ENCODE peak calls at places on chromosomes 3 and 15, in eight cellular contexts. C is CD4-positive, alpha-beta T cell; G is left ventricle myocardium inferior; W is WTC11; J is RWPE1; A is neural progenitor cell; U is AG04449; O is mammary epithelial cell. F is an unnamed sample.
A peak's percentile ranks its signal among the peaks of the same experiment; 100 is the strongest.

GRCh38 chr3:10927551-10927950 is 65.0 kb upstream of the SLC6A1 start:
- DNase-seq in G (no peak), A (no peak), U (no peak), W (no peak), C (no peak), J (no peak), O (peak; percentile 30), F (peak; percentile 40)

GRCh38 chr3:61638721-61639120 is 77.3 kb downstream of the PTPRG start:
- DNase-seq in U (no peak), G (no peak), O (no peak), A (no peak), W (no peak), C (no peak), J (no peak), F (no peak)

GRCh38 chr3:129412542-129413198 is 15.8 kb downstream of the EFCAB12 start:
- DNase-seq in U (no peak), O (no peak), J (no peak), W (no peak), G (no peak), A (no peak), C (no peak), F (no peak)

GRCh38 chr15:41585140-41586047 is 26.4 kb downstream of the TYRO3 start:
- DNase-seq in W (peak; percentile 35), A (peak; percentile 69), C (no peak), J (peak; percentile 53), G (peak; percentile 52), U (no peak), O (peak; percentile 55), F (no peak)

GRCh38 chr15:69468241-69469121 is 15.9 kb downstream of the RPLP1 start:
- DNase-seq in A (no peak), G (no peak), W (no peak), C (peak; percentile 77), O (peak; percentile 97), U (no peak), J (peak; percentile 93), F (peak; percentile 82)

GRCh38 chr3:197234947-197235914 is 63.2 kb downstream of the DLG1 start:
- DNase-seq in U (no peak), W (no peak), A (no peak), G (no peak), C (no peak), O (no peak), J (no peak), F (peak; percentile 27)

GRCh38 chr3:39427506-39427905 is 21.0 kb downstream of the RPSA start:
- DNase-seq in A (no peak), O (no peak), G (no peak), C (no peak), U (no peak), W (no peak), J (no peak), F (no peak)

GRCh38 chr3:126828306-126828705 is 124.3 kb downstream of the CHCHD6 start:
- DNase-seq in W (no peak), G (peak; percentile 75), J (no peak), C (no peak), A (no peak), U (no peak), O (no peak), F (no peak)

GRCh38 chr15:67189326-67190051 is 65.0 kb downstream of the AAGAB start:
- DNase-seq in G (peak; percentile 92), W (no peak), O (no peak), A (no peak), C (no peak), U (no peak), J (no peak), F (no peak)

GRCh38 chr3:132726341-132726823 is 4.2 kb upstream of the NPHP3 start:
- DNase-seq in W (no peak), O (peak; percentile 40), U (no peak), J (peak; percentile 16), A (peak; percentile 38), G (no peak), C (no peak), F (peak; percentile 58)

GRCh38 chr3:184656991-184657669 is 54.7 kb downstream of the MAGEF1 start:
- DNase-seq in W (no peak), A (no peak), O (peak; percentile 98), U (peak; percentile 62), G (no peak), C (no peak), J (peak; percentile 37), F (peak; percentile 63)

GRCh38 chr3:46127503-46127902 is 80.6 kb downstream of the CCR1 start:
- DNase-seq in G (no peak), O (peak; percentile 77), A (no peak), C (no peak), J (peak; percentile 50), W (no peak), U (peak; percentile 62), F (peak; percentile 73)

GRCh38 chr3:179071161-179071568 is 444 bp downstream of the ZMAT3 start:
- DNase-seq in W (no peak), C (peak; percentile 1), J (peak; percentile 51), O (peak; percentile 78), U (no peak), G (no peak), A (no peak), F (peak; percentile 42)

GRCh38 chr3:152258448-152259302 is 10.1 kb upstream of the MBNL1 start:
- DNase-seq in C (no peak), O (peak; percentile 98), U (peak; percentile 95), A (no peak), G (peak; percentile 26), J (peak; percentile 94), W (no peak), F (peak; percentile 98)

GRCh38 chr15:65373163-65373651 is 4.6 kb downstream of the IGDCC3 start:
- DNase-seq in A (peak; percentile 56), C (no peak), G (no peak), O (no peak), U (no peak), W (no peak), J (no peak), F (no peak)

GRCh38 chr15:68806220-68807105 is 14.2 kb downstream of the ANP32A start:
- DNase-seq in C (no peak), O (no peak), A (no peak), G (no peak), W (no peak), J (no peak), U (no peak), F (no peak)

GRCh38 chr15:59764775-59765174 is 75.7 kb upstream of the BNIP2 start:
- DNase-seq in G (no peak), W (no peak), C (no peak), A (peak; percentile 10), J (no peak), U (no peak), O (no peak), F (peak; percentile 21)

GRCh38 chr3:106130384-106131084 is 261.7 kb upstream of the CBLB start:
- DNase-seq in C (no peak), G (no peak), J (peak; percentile 5), O (no peak), W (no peak), A (no peak), U (peak; percentile 36), F (peak; percentile 39)

GRCh38 chr15:56440226-56440770 is 24.6 kb downstream of the MNS1 start:
- DNase-seq in A (no peak), W (no peak), G (no peak), J (peak; percentile 8), O (peak; percentile 9), U (no peak), C (no peak), F (no peak)

DNA sequence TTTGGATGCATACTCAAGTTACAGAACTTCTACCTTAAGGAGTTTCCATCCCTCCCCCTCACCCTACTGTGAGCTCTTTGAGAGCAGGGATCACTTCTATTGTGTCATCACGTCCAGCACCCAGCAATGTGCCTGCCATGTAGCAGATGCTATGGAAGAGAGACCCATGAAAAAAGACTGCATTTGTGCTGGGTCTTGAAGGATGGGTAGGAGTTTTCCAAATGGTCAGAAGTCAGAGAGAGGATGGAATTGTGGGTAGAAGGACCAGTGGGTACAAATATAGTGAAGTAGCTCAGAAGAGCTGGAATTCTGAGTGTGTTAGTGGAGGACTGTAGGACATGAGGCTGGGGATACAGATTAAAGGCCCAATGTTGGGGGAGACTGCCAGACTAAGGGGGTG is 141.7 kb downstream of the SRGAP3 start:
- DNase-seq in J (no peak), C (no peak), W (no peak), O (no peak), A (no peak), U (no peak), G (no peak), F (no peak)
- TF ChIP-seq CTCF in J (no peak), C (no peak), W (no peak), O (no peak), A (no peak), U (no peak), G (no peak), F (no peak)

DNA sequence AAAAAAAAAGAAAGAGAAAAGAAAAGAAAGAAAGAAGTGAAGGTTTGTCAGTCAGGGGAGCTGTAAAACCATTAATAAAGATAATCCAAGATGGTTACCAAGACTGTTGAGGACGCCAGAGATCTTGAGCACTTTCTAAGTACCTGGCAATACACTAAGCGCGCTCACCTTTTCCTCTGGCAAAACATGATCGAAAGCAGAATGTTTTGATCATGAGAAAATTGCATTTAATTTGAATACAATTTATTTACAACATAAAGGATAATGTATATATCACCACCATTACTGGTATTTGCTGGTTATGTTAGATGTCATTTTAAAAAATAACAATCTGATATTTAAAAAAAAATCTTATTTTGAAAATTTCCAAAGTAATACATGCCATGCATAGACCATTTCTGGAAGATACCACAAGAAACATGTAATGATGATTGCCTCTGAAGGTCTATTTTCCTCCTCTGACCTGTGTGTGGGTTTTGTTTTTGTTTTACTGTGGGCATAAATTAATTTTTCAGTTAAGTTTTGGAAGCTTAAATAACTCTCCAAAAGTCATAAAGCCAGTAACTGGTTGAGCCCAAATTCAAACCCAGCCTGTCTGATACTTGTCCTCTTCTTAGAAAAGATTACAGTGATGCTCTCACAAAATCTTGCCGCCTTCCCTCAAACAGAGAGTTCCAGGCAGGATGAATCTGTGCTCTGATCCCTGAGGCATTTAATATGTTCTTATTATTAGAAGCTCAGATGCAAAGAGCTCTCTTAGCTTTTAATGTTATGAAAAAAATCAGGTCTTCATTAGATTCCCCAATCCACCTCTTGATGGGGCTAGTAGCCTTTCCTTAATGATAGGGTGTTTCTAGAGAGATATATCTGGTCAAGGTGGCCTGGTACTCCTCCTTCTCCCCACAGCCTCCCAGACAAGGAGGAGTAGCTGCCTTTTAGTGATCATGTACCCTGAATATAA is 2.0 kb downstream of the B2M start:
- DNase-seq in A (no peak), O (peak; percentile 32), W (no peak), U (no peak), C (no peak), G (no peak), J (no peak), F (peak; percentile 56)
- TF ChIP-seq CTCF in A (peak; percentile 38), O (peak; percentile 42), W (no peak), U (peak; percentile 17), C (peak; percentile 18), G (peak; percentile 29), J (peak; percentile 22), F (peak; percentile 41)

GRCh38 chr15:79433610-79434009 is 1.5 kb downstream of the MINAR1 start:
- DNase-seq in G (no peak), W (peak; percentile 55), J (no peak), A (peak; percentile 65), O (no peak), C (no peak), U (no peak), F (no peak)
- TF ChIP-seq CTCF in G (no peak), W (no peak), J (no peak), A (peak; percentile 45), O (no peak), C (no peak), U (no peak), F (no peak)

DNA sequence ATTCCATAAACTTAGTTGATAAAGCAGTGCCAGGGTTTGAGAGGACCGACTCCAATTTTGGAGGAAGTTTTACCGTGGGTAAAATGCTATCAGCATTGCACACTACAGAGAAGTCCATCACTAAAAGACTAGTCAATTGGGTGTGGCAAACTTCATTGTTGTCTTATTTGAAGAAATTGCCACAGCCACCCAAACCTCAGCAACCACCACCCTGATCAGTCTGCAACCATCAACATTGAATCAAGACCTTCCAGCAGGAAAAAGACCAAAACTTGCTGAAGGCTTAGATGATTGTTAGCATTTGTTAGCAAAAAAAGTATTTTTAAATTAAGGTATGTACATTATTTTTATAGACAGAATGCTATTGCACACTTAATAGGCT is 60.5 kb downstream of the KLF13 start:
- DNase-seq in W (no peak), U (no peak), O (no peak), A (no peak), J (no peak), G (no peak), C (no peak), F (no peak)
- TF ChIP-seq CTCF in W (no peak), U (no peak), O (no peak), A (no peak), J (no peak), G (no peak), C (no peak), F (no peak)

F was measured in MCF 10A.